ENCODE peak calls at places on chromosomes 2 and 18, in six cellular contexts. C, A, Q, L, W and Y are unnamed samples.
A peak's percentile ranks its signal among the peaks of the same experiment; 100 is the strongest.

GRCh38 chr18:51537487-51537886 is 340.0 kb upstream of the MEX3C start:
- DNase-seq in L (no peak), C (no peak), W (peak; percentile 69), A (peak; percentile 8), Q (peak; percentile 60), Y (no peak)

GRCh38 chr2:67215214-67215613 is 181.9 kb upstream of the ETAA1 start:
- DNase-seq in C (no peak), A (peak; percentile 79), Q (peak; percentile 92), L (no peak), W (peak; percentile 58), Y (peak; percentile 52)

GRCh38 chr18:47191956-47192355 is 15.8 kb upstream of the IER3IP1 start:
- DNase-seq in C (no peak), W (peak; percentile 64), A (peak; percentile 66), L (no peak), Q (no peak), Y (no peak)

GRCh38 chr2:188600536-188601210 is 309.0 kb downstream of the GULP1 start:
- DNase-seq in Q (no peak), A (peak; percentile 39), L (no peak), W (no peak), C (no peak), Y (no peak)

GRCh38 chr2:119683717-119684443 is 4.9 kb downstream of the TMEM177 start:
- DNase-seq in W (no peak), L (peak; percentile 43), Q (no peak), A (no peak), C (no peak), Y (peak; percentile 20)

GRCh38 chr18:62518460-62519375 is 4.1 kb upstream of the ZCCHC2 start:
- DNase-seq in C (no peak), L (no peak), Q (no peak), A (no peak), W (no peak), Y (no peak)

GRCh38 chr18:58087928-58088722 is 44.1 kb downstream of the NEDD4L start:
- DNase-seq in A (peak; percentile 12), C (no peak), Q (peak; percentile 94), L (no peak), W (peak; percentile 99), Y (peak; percentile 83)

GRCh38 chr18:75377258-75377657 is 50.2 kb downstream of the SMIM21 start:
- DNase-seq in L (no peak), W (no peak), Q (no peak), C (no peak), A (no peak), Y (no peak)

GRCh38 chr18:28792404-28793103 is 615.6 kb upstream of the CDH2 start:
- DNase-seq in W (peak; percentile 59), Q (no peak), L (no peak), A (no peak), C (no peak), Y (no peak)

GRCh38 chr18:23354625-23355024 is 98.5 kb upstream of the RIOK3 start:
- DNase-seq in C (no peak), W (peak; percentile 80), L (no peak), Q (no peak), A (peak; percentile 32), Y (no peak)

GRCh38 chr2:105321875-105322646 is 7.5 kb downstream of the TGFBRAP1 start:
- DNase-seq in W (peak; percentile 63), Q (no peak), L (no peak), A (peak; percentile 40), C (no peak), Y (no peak)

GRCh38 chr2:36650031-36650430 is 46.5 kb upstream of the VIT start:
- DNase-seq in C (no peak), A (peak; percentile 85), W (peak; percentile 90), Q (no peak), L (no peak), Y (no peak)

GRCh38 chr2:11129598-11130449 is 25.4 kb upstream of the SLC66A3 start:
- DNase-seq in L (no peak), A (no peak), C (no peak), Q (peak; percentile 87), W (peak; percentile 37), Y (peak; percentile 86)

GRCh38 chr18:6202861-6203260 is 211.8 kb downstream of the L3MBTL4 start:
- DNase-seq in Q (no peak), L (no peak), W (no peak), A (no peak), C (no peak), Y (no peak)

GRCh38 chr2:169767243-169767888 is 31.3 kb upstream of the SSB start:
- DNase-seq in A (peak; percentile 74), W (peak; percentile 50), L (no peak), C (no peak), Q (peak; percentile 70), Y (peak; percentile 65)

GRCh38 chr2:233334915-233335314 is 19.4 kb upstream of the DGKD start:
- DNase-seq in C (no peak), Q (no peak), L (no peak), A (no peak), W (no peak), Y (no peak)

GRCh38 chr2:78757652-78758051 is 267.9 kb upstream of the REG3G start:
- DNase-seq in A (no peak), L (no peak), W (no peak), Q (no peak), C (no peak), Y (no peak)

GRCh38 chr18:40313030-40313642 is 1641.9 kb upstream of the PIK3C3 start:
- DNase-seq in Q (no peak), L (no peak), W (peak; percentile 73), A (no peak), C (no peak), Y (no peak)

GRCh38 chr18:6543330-6543908 is 128.7 kb upstream of the L3MBTL4 start:
- DNase-seq in Q (no peak), C (no peak), W (peak; percentile 44), L (no peak), A (peak; percentile 57), Y (no peak)

GRCh38 chr18:11154983-11155759 is 5.8 kb upstream of the PIEZO2 start:
- DNase-seq in A (no peak), C (no peak), Q (no peak), L (no peak), W (no peak), Y (no peak)

GRCh38 chr2:241803387-241804325 is 5.3 kb upstream of the NEU4 start:
- DNase-seq in L (peak; percentile 76), A (peak; percentile 53), C (no peak), W (peak; percentile 5), Q (no peak), Y (no peak)

GRCh38 chr2:97950329-97951154 is 45.2 kb downstream of the TMEM131 start:
- DNase-seq in A (peak; percentile 77), W (peak; percentile 84), C (no peak), Q (no peak), L (no peak), Y (no peak)

GRCh38 chr18:68354176-68354575 is 360.7 kb downstream of the TMX3 start:
- DNase-seq in L (no peak), C (no peak), A (peak; percentile 20), W (no peak), Q (no peak), Y (no peak)

GRCh38 chr2:223465793-223466192 is 136.4 kb downstream of the SCG2 start:
- DNase-seq in L (peak; percentile 92), W (peak; percentile 95), C (peak; percentile 14), A (peak; percentile 100), Q (peak; percentile 32), Y (peak; percentile 29)

GRCh38 chr2:17672583-17673317 is 80.9 kb downstream of the SMC6 start:
- DNase-seq in Q (no peak), A (peak; percentile 84), W (peak; percentile 85), C (no peak), L (no peak), Y (no peak)

GRCh38 chr18:45328762-45329161 is 286.5 kb upstream of the SLC14A2 start:
- DNase-seq in Q (no peak), C (no peak), L (no peak), A (no peak), W (no peak), Y (no peak)

GRCh38 chr18:136433-136832 is 21.9 kb upstream of the USP14 start:
- DNase-seq in L (no peak), Q (no peak), A (no peak), C (no peak), W (no peak), Y (no peak)

GRCh38 chr2:84970266-84970955 is 550 bp upstream of the KCMF1 start:
- DNase-seq in A (peak; percentile 53), L (peak; percentile 82), Q (peak; percentile 70), C (peak; percentile 8), W (peak; percentile 32), Y (peak; percentile 70)

GRCh38 chr2:201401815-201402214 is 44.7 kb upstream of the FLACC1 start:
- DNase-seq in C (no peak), Q (no peak), W (no peak), L (no peak), A (no peak), Y (no peak)

GRCh38 chr18:8231316-8231715 is 377.9 kb upstream of the RAB12 start:
- DNase-seq in A (peak; percentile 38), C (no peak), Q (no peak), W (no peak), L (no peak), Y (no peak)

GRCh38 chr2:136284226-136285119 is 166.5 kb upstream of the CXCR4 start:
- DNase-seq in A (no peak), Q (no peak), L (no peak), C (no peak), W (no peak), Y (no peak)

DNA sequence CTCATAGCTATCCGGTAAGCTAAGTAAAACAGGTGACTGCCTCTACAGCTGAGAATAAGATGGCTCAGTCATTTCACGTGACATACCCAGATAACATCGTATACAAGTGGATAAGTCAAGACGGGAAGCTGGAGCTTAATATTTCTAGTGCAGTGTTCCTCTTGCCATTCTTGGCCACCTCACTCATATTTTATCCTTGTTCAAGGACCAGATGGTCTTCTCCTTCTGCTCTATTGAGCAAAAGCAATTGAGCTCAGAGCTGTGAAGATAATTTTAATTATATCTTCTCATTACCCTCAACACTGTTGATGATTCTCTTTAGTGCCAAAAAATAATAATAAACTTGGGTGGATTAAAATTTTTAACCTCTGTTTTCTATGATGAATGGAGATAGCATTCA is 201.1 kb downstream of the DCC start:
- DNase-seq in L (no peak), C (no peak), Q (no peak), A (no peak), W (no peak), Y (no peak)
- TF ChIP-seq CTCF in L (no peak), C (no peak), Q (no peak), A (no peak), W (no peak), Y (no peak)

DNA sequence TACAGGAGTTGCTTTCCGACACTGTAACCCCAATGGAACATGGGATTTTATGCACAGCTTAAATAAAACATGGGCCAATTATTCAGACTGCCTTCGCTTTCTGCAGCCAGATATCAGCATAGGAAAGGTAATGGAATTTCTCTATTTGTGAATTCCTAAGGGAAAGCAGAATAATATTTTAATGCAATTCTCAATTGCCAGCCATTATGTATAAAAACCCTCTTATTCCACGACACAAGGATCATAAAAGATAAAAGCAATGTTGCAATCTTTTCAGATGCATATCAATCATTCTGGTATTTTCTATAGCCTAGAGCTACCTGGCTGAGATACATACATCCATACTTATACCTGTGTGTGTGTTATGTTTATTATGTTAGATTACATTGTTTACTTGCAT is 31.2 kb downstream of the PTH2R start:
- DNase-seq in A (no peak), C (no peak), W (no peak), L (no peak), Q (no peak), Y (no peak)
- H3K4me3 ChIP-seq in A (no peak overlapping the region), C (no peak overlapping the region), W (no peak overlapping the region), L (no peak overlapping the region), Q (no peak overlapping the region), Y (no peak overlapping the region)

GRCh38 chr2:118677546-118677945 is 169.9 kb downstream of the EN1 start:
- DNase-seq in Q (no peak), A (no peak), L (no peak), C (no peak), W (no peak), Y (no peak)
- TF ChIP-seq CTCF in Q (no peak), A (no peak), L (no peak), C (no peak), W (no peak), Y (no peak)

GRCh38 chr2:59149271-59149670 is 908.1 kb upstream of the FANCL start:
- DNase-seq in A (no peak), L (no peak), Q (no peak), W (no peak), C (no peak), Y (no peak)
- H3K4me3 ChIP-seq in A (no peak overlapping the region), L (no peak overlapping the region), Q (no peak overlapping the region), W (no peak overlapping the region), C (no peak overlapping the region), Y (no peak overlapping the region)